ENCODE peak calls at places on chromosome 4, in four cellular contexts. K, I, X and A are unnamed samples.

GRCh38 chr4:37827802-37828321 is 1.4 kb downstream of the PGM2 start:
- DNase-seq in K (no peak), I (no peak), X (no peak), A (no peak)

GRCh38 chr4:25441519-25442117 is 64.6 kb downstream of the ANAPC4 start:
- DNase-seq in I (peak; percentile 61), X (no peak), K (peak; percentile 78), A (peak; percentile 55)

GRCh38 chr4:63717384-63717783 is 691.9 kb downstream of the TECRL start:
- DNase-seq in K (peak; percentile 11), X (no peak), I (peak; percentile 3), A (no peak)

GRCh38 chr4:3643518-3644433 is 111.6 kb upstream of the LRPAP1 start:
- DNase-seq in K (no peak), I (no peak), X (no peak), A (no peak)

GRCh38 chr4:136643416-136643815 is 888.9 kb downstream of the PCDH18 start:
- DNase-seq in I (no peak), X (no peak), K (no peak), A (no peak)

GRCh38 chr4:52588097-52588496 is 71.0 kb downstream of the USP46 start:
- DNase-seq in X (no peak), I (peak; percentile 30), K (peak; percentile 66), A (no peak)

GRCh38 chr4:82823062-82823461 is 24.5 kb upstream of the SCD5 start:
- DNase-seq in I (peak; percentile 23), K (no peak), X (no peak), A (peak; percentile 45)

GRCh38 chr4:74423101-74423500 is 21.8 kb upstream of the AREG start:
- DNase-seq in I (peak; percentile 59), X (peak; percentile 48), K (peak; percentile 28), A (peak; percentile 83)

GRCh38 chr4:166941629-166942028 is 292.7 kb downstream of the SPOCK3 start:
- DNase-seq in X (no peak), I (peak; percentile 57), K (no peak), A (no peak)

GRCh38 chr4:89739589-89739988 is 97.4 kb downstream of the SNCA start:
- DNase-seq in X (no peak), K (no peak), I (no peak), A (no peak)

GRCh38 chr4:71255966-71256365 is 82.9 kb upstream of the SLC4A4 start:
- DNase-seq in K (no peak), X (no peak), I (no peak), A (no peak)

GRCh38 chr4:85756938-85757337 is 282.0 kb downstream of the ARHGAP24 start:
- DNase-seq in I (peak; percentile 45), X (no peak), K (peak; percentile 31), A (peak; percentile 40)

DNA sequence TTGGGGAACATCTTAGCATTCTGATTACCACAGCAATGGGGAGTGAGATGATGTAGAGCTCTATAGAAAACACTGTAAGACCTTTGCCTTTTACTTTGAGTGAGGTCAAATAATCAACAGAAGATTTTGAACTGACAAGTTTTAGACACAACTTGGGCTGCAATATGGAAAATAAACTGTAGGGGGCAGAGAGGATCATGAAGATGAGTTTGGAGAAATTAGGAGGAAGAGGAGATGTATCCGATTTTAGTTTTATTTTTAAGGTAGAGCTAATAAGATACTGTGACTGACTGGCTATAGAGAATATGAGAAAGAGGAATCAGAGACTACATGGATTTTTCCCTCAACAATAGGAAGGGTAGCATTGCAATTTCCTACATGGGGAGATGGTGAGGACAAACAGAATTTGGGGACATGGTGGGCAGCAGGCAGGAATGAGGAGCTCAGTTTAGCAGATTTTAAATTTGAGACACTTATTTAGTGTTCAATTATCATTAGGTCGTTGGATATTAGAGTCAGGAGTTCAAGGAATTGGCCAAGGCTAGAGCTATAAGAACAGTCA is 563.1 kb downstream of the INPP4B start:
- DNase-seq in K (peak; percentile 42), X (no peak), I (peak; percentile 14), A (no peak)
- TF ChIP-seq CTCF in K (peak; percentile 64), X (peak; percentile 52), I (peak; percentile 64), A (peak; percentile 80)

GRCh38 chr4:2413821-2414610 is 4.4 kb downstream of the ZFYVE28 start:
- DNase-seq in X (no peak), K (no peak), I (no peak), A (no peak)

GRCh38 chr4:2415213-2415612 is 3.2 kb downstream of the ZFYVE28 start:
- DNase-seq in X (no peak), I (no peak), K (no peak), A (no peak)

GRCh38 chr4:2411786-2412510 is 6.5 kb downstream of the ZFYVE28 start:
- DNase-seq in X (no peak), I (no peak), K (no peak), A (no peak)

GRCh38 chr4:2412534-2412884 is 5.9 kb downstream of the ZFYVE28 start:
- DNase-seq in K (no peak), I (no peak), X (no peak), A (no peak)

DNA sequence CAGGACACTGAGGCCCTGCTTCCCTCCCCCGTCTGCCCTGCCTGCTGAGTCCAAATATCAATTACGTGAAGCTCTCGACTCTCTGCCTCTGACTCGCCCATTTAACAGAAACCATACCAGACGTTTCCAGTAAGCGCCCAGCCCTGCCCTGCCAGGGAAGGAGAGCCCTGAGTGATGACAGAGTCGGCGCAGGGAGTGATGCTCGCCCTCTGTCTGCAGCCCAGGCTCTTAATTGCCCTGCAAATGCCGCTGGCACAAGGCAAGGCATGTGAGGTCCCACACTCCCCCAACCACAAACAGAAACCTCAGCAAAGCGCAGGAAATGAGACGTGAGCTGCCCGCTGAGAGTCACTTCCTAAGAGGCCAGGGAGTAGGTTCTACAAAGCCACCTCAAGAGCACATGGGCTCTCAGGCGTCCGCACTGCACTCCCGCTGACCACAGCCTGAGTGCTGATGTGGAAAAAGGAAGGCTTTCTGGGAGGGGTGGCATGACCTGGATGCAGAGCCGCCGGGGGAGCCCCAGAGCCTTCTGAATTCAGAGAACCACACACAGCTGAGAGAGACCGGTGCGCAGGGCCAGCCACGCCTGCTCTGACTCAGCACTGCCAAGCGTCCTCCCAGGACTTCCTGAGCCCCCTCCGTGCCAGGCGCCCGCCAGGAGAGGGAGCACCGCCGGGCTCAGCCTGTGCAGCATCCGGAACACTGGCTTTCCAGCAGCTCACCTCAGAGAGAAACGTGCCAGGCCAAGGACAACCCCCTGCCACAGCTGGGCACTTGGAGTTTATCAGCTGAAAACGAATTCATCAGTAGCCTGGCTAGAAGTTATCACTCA is 5.3 kb downstream of the ZFYVE28 start:
- DNase-seq in X (peak; percentile 75), K (peak; percentile 68), I (peak; percentile 99), A (peak; percentile 95)
- TF ChIP-seq CTCF in X (peak; percentile 65), K (peak; percentile 54), I (peak; percentile 71), A (peak; percentile 73)

GRCh38 chr4:169619958-169620845 is at the start of gene CLCN3:
- DNase-seq in X (no peak), I (peak; percentile 98), K (peak; percentile 99), A (peak; percentile 95)
- TF ChIP-seq CTCF in X (no peak), I (peak; percentile 4), K (no peak), A (no peak)

DNA sequence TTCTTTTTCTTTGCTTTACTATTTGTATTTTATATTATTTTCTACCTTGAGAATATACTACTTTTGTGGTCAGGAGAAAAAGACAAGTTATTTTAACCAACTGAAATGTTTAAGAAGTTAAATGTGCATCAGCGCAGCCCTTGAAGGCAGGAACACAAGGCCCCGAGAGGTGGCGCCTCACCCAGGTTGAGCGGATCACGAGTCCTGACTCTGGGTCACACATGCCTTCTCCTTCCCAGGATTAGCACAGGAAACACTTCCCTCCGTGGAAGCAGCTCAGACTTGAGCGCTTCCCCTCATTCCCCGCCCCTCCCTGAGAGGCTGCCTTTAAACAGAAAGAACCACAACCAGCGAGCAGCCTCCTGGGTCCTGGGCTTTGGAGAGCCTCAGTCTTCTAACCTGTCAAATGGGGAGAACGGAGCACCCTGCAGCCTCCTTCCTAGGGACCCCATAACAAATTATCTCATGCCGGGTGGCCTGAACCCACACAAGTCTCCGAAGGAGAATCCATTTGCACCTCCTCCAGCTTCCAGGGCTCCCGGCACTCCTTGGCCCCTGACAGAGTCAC is 217.6 kb downstream of the AFAP1 start:
- DNase-seq in X (no peak), K (no peak), I (no peak), A (no peak)
- TF ChIP-seq CTCF in X (no peak), K (peak; percentile 48), I (peak; percentile 35), A (peak; percentile 27)

GRCh38 chr4:1623390-1623789 is 60.7 kb downstream of the FAM53A start:
- DNase-seq in I (no peak), K (no peak), X (no peak), A (no peak)
- TF ChIP-seq CTCF in I (no peak), K (no peak), X (no peak), A (no peak)

GRCh38 chr4:40283968-40284367 is 51.2 kb upstream of the CHRNA9 start:
- DNase-seq in I (peak; percentile 80), K (no peak), X (no peak), A (no peak)
- TF ChIP-seq CTCF in I (no peak), K (no peak), X (no peak), A (peak; percentile 15)

GRCh38 chr4:67201334-67201733 is 344.0 kb downstream of the CENPC start:
- DNase-seq in X (no peak), I (no peak), K (no peak), A (no peak)

GRCh38 chr4:67204441-67204840 is 340.9 kb downstream of the CENPC start:
- DNase-seq in I (peak; percentile 53), X (no peak), K (no peak), A (no peak)

DNA sequence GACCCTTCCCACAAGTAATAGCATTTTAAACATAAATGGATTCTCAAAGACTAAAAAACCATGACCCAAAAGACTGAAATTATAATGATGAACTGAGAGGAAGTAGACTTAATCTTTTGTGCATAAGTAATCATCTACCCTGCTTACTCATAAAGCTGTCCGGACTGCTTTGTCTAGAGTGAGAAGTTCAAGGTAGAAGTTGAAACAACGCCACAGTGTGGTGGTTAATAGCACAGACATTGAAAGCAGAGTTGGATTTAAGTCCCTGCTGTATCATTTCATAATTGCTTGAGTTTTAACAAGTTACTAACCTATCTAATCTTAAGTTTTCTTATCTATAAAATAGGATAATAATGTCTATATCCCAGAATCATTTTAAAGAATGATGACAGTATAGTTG is 346.5 kb downstream of the CENPC start:
- DNase-seq in X (no peak), I (peak; percentile 70), K (peak; percentile 48), A (no peak)
- TF ChIP-seq CTCF in X (no peak), I (peak; percentile 41), K (peak; percentile 44), A (no peak)